ENCODE peak calls at places on chromosomes 16 and 17, in six cellular contexts. R is putamen, I is HS-5, U is SK-MEL-5, P is left colon, S is HFFc6. D is an unnamed sample.

GRCh38 chr16:85112364-85112763 is at the start of gene CIBAR2:
- DNase-seq in I (no peak), P (no peak), S (no peak), U (no peak), R (no peak), D (no peak)

GRCh38 chr16:81004646-81005353 is 1.9 kb downstream of the CMC2 start:
- DNase-seq in R (peak), P (peak), S (peak), I (no peak), U (peak), D (no peak)

GRCh38 chr16:17945080-17945601 is 391.4 kb downstream of the NPIPA8 start:
- DNase-seq in U (no peak), P (no peak), S (no peak), I (no peak), R (no peak), D (no peak)

GRCh38 chr17:83083368-83084201 is 4.2 kb downstream of the METRNL start:
- DNase-seq in S (peak), R (no peak), U (no peak), I (peak), P (no peak), D (no peak)

GRCh38 chr16:75011634-75012307 is 12.9 kb downstream of the ZNRF1 start:
- DNase-seq in P (no peak), U (peak), I (peak), S (peak), R (peak), D (peak)

GRCh38 chr17:83190601-83191387 is 111.4 kb downstream of the METRNL start:
- DNase-seq in S (no peak), P (no peak), R (no peak), I (no peak), U (no peak), D (no peak)

GRCh38 chr17:75082683-75083082 is 5.1 kb upstream of the SLC16A5 start:
- DNase-seq in S (no peak), R (no peak), P (no peak), U (no peak), I (no peak), D (no peak)

GRCh38 chr17:17502741-17503565 is 6.8 kb upstream of the RASD1 start:
- DNase-seq in U (no peak), P (no peak), R (no peak), I (no peak), S (no peak), D (no peak)

GRCh38 chr16:57945740-57946138 is 25.2 kb downstream of the CNGB1 start:
- DNase-seq in P (no peak), S (no peak), U (no peak), I (no peak), R (no peak), D (no peak)

GRCh38 chr17:81537343-81537855 is 9.2 kb downstream of the FSCN2 start:
- DNase-seq in S (no peak), U (no peak), R (no peak), P (peak), I (no peak), D (no peak)